ENCODE peak calls at places on chromosomes 5 and 9, in four cellular contexts. B, C, E and S are unnamed samples.

GRCh38 chr5:42993516-42994284 is 46.4 kb downstream of the ANXA2R start:
- DNase-seq in C (no peak), E (no peak), B (peak), S (no peak)

GRCh38 chr5:35183243-35183955 is 46.9 kb downstream of the PRLR start:
- DNase-seq in C (peak), B (no peak), E (peak), S (no peak)

GRCh38 chr9:110077926-110078325 is 130.0 kb downstream of the C9orf152 start:
- DNase-seq in B (no peak), E (no peak), C (no peak), S (no peak)

GRCh38 chr5:1729641-1730486 is 69.8 kb downstream of the MRPL36 start:
- DNase-seq in B (no peak), C (no peak), E (peak), S (no peak)

GRCh38 chr5:52657231-52657645 is 130.5 kb upstream of the ITGA1 start:
- DNase-seq in B (peak), E (no peak), C (peak), S (peak)

GRCh38 chr9:133050142-133050541 is 11.6 kb upstream of the CEL start:
- DNase-seq in B (no peak), E (no peak), C (no peak), S (no peak)

GRCh38 chr9:123373941-123374340 is 17.9 kb downstream of the CRB2 start:
- DNase-seq in B (no peak), E (no peak), C (no peak), S (no peak)

GRCh38 chr9:82601272-82601835 is 461.6 kb downstream of the RASEF start:
- DNase-seq in E (no peak), B (no peak), C (no peak), S (no peak)

GRCh38 chr9:130458804-130459067 is 14.0 kb downstream of the ASS1 start:
- DNase-seq in E (no peak), C (no peak), B (no peak), S (no peak)

GRCh38 chr5:179731791-179732411 is 721 bp upstream of the MAML1 start:
- DNase-seq in B (no peak), E (peak), C (no peak), S (no peak)

GRCh38 chr5:109102291-109102690 is 307.5 kb downstream of the PJA2 start:
- DNase-seq in E (no peak), C (no peak), B (no peak), S (no peak)

GRCh38 chr5:105868038-105868775 is 1802.5 kb downstream of the EFNA5 start:
- DNase-seq in B (no peak), C (peak), E (no peak), S (peak)

GRCh38 chr9:137454506-137455360 is 4.4 kb downstream of the NSMF start:
- DNase-seq in B (no peak), E (peak), C (no peak), S (peak)